ENCODE peak calls at places on chromosomes 11 and 22, in six cellular contexts. Z, M, J, V, E and G are unnamed samples.

GRCh38 chr22:48947636-48948035 is 880.0 kb downstream of the BRD1 start:
- DNase-seq in Z (no peak), M (no peak), J (no peak), V (no peak), E (no peak), G (no peak)

GRCh38 chr22:38462960-38463784 is 4.7 kb upstream of the KDELR3 start:
- DNase-seq in Z (peak), M (peak), J (peak), V (no peak), E (no peak), G (no peak)

GRCh38 chr11:117819096-117820040 is 5.2 kb downstream of the FXYD2 start:
- DNase-seq in Z (peak), M (peak), J (peak), V (peak), E (peak), G (peak)

GRCh38 chr22:29581799-29582198 is 886 bp upstream of the NIPSNAP1 start:
- DNase-seq in Z (no peak), M (no peak), J (peak), V (no peak), E (no peak), G (peak)

GRCh38 chr11:63966444-63966843 is 8.0 kb upstream of the COX8A start:
- DNase-seq in Z (no peak), M (no peak), J (no peak), V (no peak), E (no peak), G (no peak)

GRCh38 chr11:32531528-32531927 is 52.1 kb upstream of the EIF3M start:
- DNase-seq in Z (no peak), M (no peak), J (no peak), V (no peak), E (no peak), G (peak)

GRCh38 chr11:12131943-12132789 is 21.8 kb downstream of the MICAL2 start:
- DNase-seq in Z (no peak), M (no peak), J (no peak), V (no peak), E (no peak), G (no peak)

GRCh38 chr11:19428206-19429001 is 187.7 kb upstream of the E2F8 start:
- DNase-seq in Z (peak), M (no peak), J (peak), V (no peak), E (no peak), G (peak)

GRCh38 chr11:2664331-2664730 is 35.5 kb downstream of the KCNQ1OT1 start:
- DNase-seq in Z (no peak), M (no peak), J (no peak), V (no peak), E (no peak), G (no peak)

GRCh38 chr11:2277933-2278523 is 7.6 kb upstream of the ASCL2 start:
- DNase-seq in Z (no peak), M (no peak), J (peak), V (no peak), E (no peak), G (no peak)

GRCh38 chr11:82732734-82733443 is 775 bp downstream of the FAM181B start:
- DNase-seq in Z (peak), M (no peak), J (peak), V (no peak), E (no peak), G (no peak)

GRCh38 chr22:42169055-42169469 is 38.5 kb upstream of the CYP2D6 start:
- DNase-seq in Z (peak), M (peak), J (peak), V (peak), E (peak), G (peak)

GRCh38 chr11:71140206-71140919 is 112.0 kb downstream of the SHANK2 start:
- DNase-seq in Z (no peak), M (no peak), J (no peak), V (no peak), E (no peak), G (no peak)

GRCh38 chr22:27108425-27109114 is 451.2 kb downstream of the MIAT start:
- DNase-seq in Z (no peak), M (no peak), J (no peak), V (no peak), E (no peak), G (no peak)

GRCh38 chr22:20102203-20102780 is 13.6 kb upstream of the RANBP1 start:
- DNase-seq in Z (no peak), M (no peak), J (peak), V (no peak), E (no peak), G (no peak)

GRCh38 chr11:90500922-90501568 is 278.2 kb upstream of the CHORDC1 start:
- DNase-seq in Z (no peak), M (no peak), J (no peak), V (peak), E (no peak), G (no peak)

GRCh38 chr11:96622026-96622634 is 232.3 kb downstream of the JRKL start:
- DNase-seq in Z (no peak), M (no peak), J (no peak), V (no peak), E (no peak), G (no peak)

GRCh38 chr11:87463486-87464102 is 425.9 kb downstream of the TMEM135 start:
- DNase-seq in Z (peak), M (peak), J (peak), V (peak), E (peak), G (peak)

GRCh38 chr11:130999992-131000770 is 83.9 kb upstream of the SNX19 start:
- DNase-seq in Z (no peak), M (no peak), J (no peak), V (no peak), E (peak), G (peak)

GRCh38 chr22:17086301-17086700 is 1.5 kb downstream of the IL17RA start:
- DNase-seq in Z (no peak), M (no peak), J (no peak), V (no peak), E (no peak), G (no peak)

GRCh38 chr22:48137640-48138039 is 1375.2 kb downstream of the TBC1D22A start:
- DNase-seq in Z (no peak), M (no peak), J (no peak), V (no peak), E (no peak), G (no peak)

GRCh38 chr11:77473001-77473800 is 693 bp downstream of the PAK1 start:
- DNase-seq in Z (peak), M (no peak), J (peak), V (peak), E (no peak), G (peak)

GRCh38 chr11:79080506-79080905 is 360.3 kb downstream of the TENM4 start:
- DNase-seq in Z (no peak), M (no peak), J (no peak), V (no peak), E (no peak), G (no peak)

GRCh38 chr11:95068549-95068948 is 1.8 kb downstream of the SRSF8 start:
- DNase-seq in Z (peak), M (peak), J (peak), V (peak), E (peak), G (peak)

GRCh38 chr11:116838321-116839084 is 1.1 kb upstream of the APOA1 start:
- DNase-seq in Z (no peak), M (no peak), J (no peak), V (no peak), E (no peak), G (no peak)

GRCh38 chr11:70108250-70108649 is 30.1 kb downstream of the ANO1 start:
- DNase-seq in Z (no peak), M (no peak), J (no peak), V (no peak), E (no peak), G (no peak)

GRCh38 chr11:3095712-3096361 is 38.6 kb upstream of the CARS1 start:
- DNase-seq in Z (peak), M (no peak), J (no peak), V (no peak), E (no peak), G (peak)

GRCh38 chr11:128939591-128939990 is 3.1 kb downstream of the TP53AIP1 start:
- DNase-seq in Z (no peak), M (no peak), J (no peak), V (peak), E (no peak), G (no peak)

GRCh38 chr11:1460396-1460795 is 26.2 kb downstream of the MOB2 start:
- DNase-seq in Z (no peak), M (no peak), J (no peak), V (no peak), E (no peak), G (no peak)

GRCh38 chr22:19291580-19292261 is at the start of gene CLTCL1:
- DNase-seq in Z (peak), M (peak), J (peak), V (peak), E (peak), G (peak)

GRCh38 chr11:12785901-12786300 is 111.7 kb downstream of the TEAD1 start:
- DNase-seq in Z (no peak), M (no peak), J (no peak), V (no peak), E (no peak), G (no peak)

GRCh38 chr22:27990879-27991278 is 71.8 kb upstream of the PITPNB start:
- DNase-seq in Z (peak), M (peak), J (peak), V (no peak), E (peak), G (peak)

GRCh38 chr22:22070371-22070824 is 87.8 kb upstream of the TOP3B start:
- DNase-seq in Z (no peak), M (no peak), J (no peak), V (no peak), E (no peak), G (peak)

GRCh38 chr22:19843857-19844422 is 10.7 kb downstream of the GNB1L start:
- DNase-seq in Z (no peak), M (no peak), J (no peak), V (no peak), E (no peak), G (no peak)

GRCh38 chr22:28568099-28568498 is 111.5 kb downstream of the TTC28 start:
- DNase-seq in Z (no peak), M (no peak), J (no peak), V (no peak), E (no peak), G (no peak)

GRCh38 chr11:88313441-88313840 is 24.1 kb downstream of the CTSC start:
- DNase-seq in Z (no peak), M (no peak), J (no peak), V (no peak), E (no peak), G (no peak)

GRCh38 chr22:47779474-47779873 is 1017.0 kb downstream of the TBC1D22A start:
- DNase-seq in Z (peak), M (no peak), J (no peak), V (no peak), E (no peak), G (no peak)

GRCh38 chr11:126476977-126477376 is 121.5 kb downstream of the ST3GAL4 start:
- DNase-seq in Z (no peak), M (no peak), J (no peak), V (no peak), E (no peak), G (no peak)
- H3K4me2 ChIP-seq in Z (no peak), M (no peak), J (no peak), V (no peak), E (no peak), G (no peak)

GRCh38 chr11:65947133-65947532 is 1.9 kb downstream of the TSGA10IP start:
- DNase-seq in Z (no peak), M (no peak), J (peak), V (no peak), E (no peak), G (no peak)
- H2AFZ ChIP-seq in Z (no peak), M (no peak), J (no peak), V (no peak), E (no peak), G (no peak)

GRCh38 chr11:26720003-26720402 is 1.9 kb downstream of the SLC5A12 start:
- DNase-seq in Z (no peak), M (no peak), J (no peak), V (no peak), E (no peak), G (no peak)

GRCh38 chr11:26715133-26715532 is 6.7 kb downstream of the SLC5A12 start:
- DNase-seq in Z (no peak), M (no peak), J (no peak), V (no peak), E (no peak), G (no peak)

GRCh38 chr11:26721967-26722366 is at the start of gene SLC5A12:
- DNase-seq in Z (no peak), M (no peak), J (no peak), V (no peak), E (no peak), G (no peak)

GRCh38 chr11:26719289-26719688 is 2.6 kb downstream of the SLC5A12 start:
- DNase-seq in Z (peak), M (no peak), J (no peak), V (no peak), E (no peak), G (no peak)

DNA sequence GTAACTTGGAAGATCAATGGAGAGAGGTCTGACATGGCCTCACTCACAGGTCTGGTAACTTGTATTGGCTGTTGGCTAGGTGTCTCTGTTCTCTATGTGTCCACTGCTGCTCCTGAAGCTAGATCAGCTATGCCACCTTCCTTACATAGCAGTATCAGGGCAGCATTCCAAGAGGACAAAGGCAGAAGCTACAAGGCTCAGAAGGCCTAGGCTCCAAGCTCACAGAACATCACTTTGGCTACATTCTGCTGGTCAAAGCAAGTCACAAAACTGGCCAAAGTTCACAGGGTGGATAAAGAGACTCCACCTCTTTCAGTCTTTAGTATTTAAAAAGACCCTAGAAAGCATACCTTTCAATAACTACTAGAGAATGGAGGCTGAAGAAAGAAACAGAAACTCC is 4.1 kb downstream of the SLC5A12 start:
- DNase-seq in Z (no peak), M (no peak), J (no peak), V (no peak), E (no peak), G (no peak)
- TF ChIP-seq EZH2phosphoT487 in Z (no peak), M (no peak), J (no peak), V (no peak), E (no peak), G (no peak)

GRCh38 chr22:23537421-23537820 is 42.7 kb downstream of the IGLL1 start:
- DNase-seq in Z (no peak), M (no peak), J (no peak), V (no peak), E (no peak), G (no peak)

GRCh38 chr22:23538502-23538860 is 41.6 kb downstream of the IGLL1 start:
- DNase-seq in Z (no peak), M (no peak), J (no peak), V (no peak), E (no peak), G (no peak)

GRCh38 chr22:23539135-23539838 is 40.8 kb downstream of the IGLL1 start:
- DNase-seq in Z (peak), M (peak), J (peak), V (peak), E (peak), G (peak)

GRCh38 chr22:23534851-23535717 is 45.0 kb downstream of the IGLL1 start:
- DNase-seq in Z (no peak), M (no peak), J (no peak), V (no peak), E (no peak), G (no peak)

DNA sequence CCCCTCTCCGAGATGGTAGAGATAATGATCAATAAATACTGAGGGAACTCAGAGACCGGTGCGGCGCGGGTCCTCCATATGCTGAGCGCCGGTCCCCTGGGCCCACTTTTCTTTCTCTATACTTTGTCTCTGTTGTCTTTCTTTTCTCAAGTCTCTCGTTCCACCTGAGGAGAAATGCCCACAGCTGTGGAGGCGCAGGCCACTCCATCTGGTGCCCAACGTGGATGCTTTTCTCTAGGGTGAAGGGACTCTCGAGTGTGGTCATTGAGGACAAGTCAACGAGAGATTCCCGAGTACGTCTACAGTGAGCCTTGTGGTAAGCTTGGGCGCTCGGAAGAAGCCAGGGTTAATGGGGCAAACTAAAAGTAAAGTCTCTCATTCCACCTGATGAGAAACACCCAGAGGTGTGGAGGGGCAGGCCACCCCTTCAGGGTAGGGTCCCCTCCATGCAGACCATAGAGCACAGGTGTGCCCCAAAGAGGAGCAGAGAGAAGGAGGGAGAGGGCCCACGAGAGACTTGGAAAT is 43.2 kb downstream of the IGLL1 start:
- DNase-seq in Z (no peak), M (no peak), J (no peak), V (no peak), E (no peak), G (no peak)
- H3K4me2 ChIP-seq in Z (peak), M (peak), J (peak), V (no peak), E (no peak), G (no peak)

GRCh38 chr11:62687508-62688396 is 1.6 kb downstream of the LRRN4CL start:
- DNase-seq in Z (no peak), M (no peak), J (peak), V (no peak), E (no peak), G (no peak)

GRCh38 chr11:62694455-62695167 is 5.3 kb upstream of the LRRN4CL start:
- DNase-seq in Z (peak), M (peak), J (peak), V (peak), E (peak), G (peak)

GRCh38 chr11:62688481-62688880 is 849 bp downstream of the LRRN4CL start:
- DNase-seq in Z (no peak), M (no peak), J (no peak), V (no peak), E (no peak), G (no peak)

DNA sequence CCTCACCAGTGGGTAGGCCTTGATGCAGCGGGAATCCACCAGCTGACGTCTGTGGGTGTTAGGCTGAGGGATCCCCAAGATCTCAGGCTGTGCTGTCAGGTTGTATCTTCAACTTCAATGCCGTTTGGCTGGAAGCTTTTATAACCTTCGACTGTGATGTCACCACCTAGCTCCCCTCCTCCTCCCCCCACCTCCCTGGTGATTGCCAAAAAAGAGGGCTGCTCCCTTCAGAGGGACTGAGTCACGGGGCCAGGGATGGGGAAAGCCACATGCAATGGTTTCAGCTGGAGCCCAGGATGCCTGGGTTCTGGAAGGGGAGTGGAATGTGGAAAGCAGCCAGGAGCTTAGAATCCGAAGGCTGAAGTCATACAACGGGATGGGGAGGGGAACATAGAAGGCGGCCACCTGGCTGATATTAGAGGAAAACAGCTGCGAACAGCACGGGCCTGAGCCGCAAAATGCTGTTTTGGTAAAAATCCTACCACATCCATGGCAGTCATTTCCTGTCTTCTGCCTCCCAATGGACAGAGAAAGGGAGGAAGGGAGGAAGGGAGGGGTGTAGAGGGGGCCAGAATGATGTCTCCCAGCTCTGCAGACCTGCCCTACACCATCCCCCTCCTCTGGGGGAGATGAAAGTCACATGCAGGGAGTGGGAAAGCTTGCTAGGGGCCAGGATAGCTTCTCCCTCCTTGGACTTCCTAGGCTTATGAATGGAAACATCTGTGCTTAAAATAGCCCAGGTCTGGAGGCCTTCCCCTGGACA is at the start of gene LRRN4CL:
- DNase-seq in Z (no peak), M (no peak), J (no peak), V (no peak), E (no peak), G (no peak)
- H2AFZ ChIP-seq in Z (no peak), M (no peak), J (peak), V (no peak), E (no peak), G (no peak)

GRCh38 chr11:74714904-74715303 is 16.3 kb downstream of the CHRDL2 start:
- DNase-seq in Z (no peak), M (no peak), J (no peak), V (no peak), E (no peak), G (no peak)

GRCh38 chr11:74720596-74721478 is 10.4 kb downstream of the CHRDL2 start:
- DNase-seq in Z (no peak), M (no peak), J (peak), V (no peak), E (no peak), G (no peak)

GRCh38 chr11:74719011-74719410 is 12.2 kb downstream of the CHRDL2 start:
- DNase-seq in Z (no peak), M (no peak), J (no peak), V (no peak), E (no peak), G (no peak)

GRCh38 chr11:74713686-74714085 is 17.5 kb downstream of the CHRDL2 start:
- DNase-seq in Z (no peak), M (no peak), J (no peak), V (no peak), E (no peak), G (no peak)

DNA sequence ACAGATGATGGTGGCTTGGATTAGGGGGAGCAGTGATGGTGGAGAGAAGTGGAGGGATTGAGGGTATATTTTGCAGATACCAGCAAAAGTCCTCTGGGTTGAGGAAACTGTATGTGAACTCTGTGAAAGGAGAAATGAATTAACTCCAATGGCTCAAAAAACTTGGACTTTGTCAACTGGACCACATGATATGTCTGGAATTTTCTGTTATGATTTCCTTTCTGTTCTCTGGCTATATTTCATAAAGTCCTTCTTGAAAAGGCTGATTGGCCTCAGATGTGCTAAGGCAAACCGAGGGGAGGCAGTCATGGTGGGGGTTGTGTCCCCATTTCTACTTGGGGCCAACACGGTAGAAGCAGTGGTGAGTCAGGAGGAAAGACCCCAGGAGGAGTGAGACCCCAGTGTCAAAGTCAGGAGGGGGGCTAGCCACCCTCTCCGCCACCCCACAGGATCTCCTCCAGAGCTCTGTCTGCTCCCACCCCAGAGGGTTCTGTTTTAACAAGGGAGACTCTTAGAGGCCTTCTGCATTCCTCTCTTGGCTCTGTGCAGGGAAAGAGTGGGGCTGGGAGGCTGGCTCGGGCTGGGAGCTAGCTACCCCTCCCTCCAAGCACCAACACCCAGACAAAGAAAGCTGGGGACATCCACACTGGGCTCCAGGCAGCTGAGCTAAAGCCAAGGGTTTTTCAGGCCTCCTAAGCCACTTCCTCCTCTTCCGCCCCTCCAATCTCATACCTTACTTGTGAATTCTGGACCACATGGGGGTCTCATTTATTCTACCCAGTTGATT is 13.8 kb downstream of the CHRDL2 start:
- DNase-seq in Z (peak), M (no peak), J (no peak), V (no peak), E (no peak), G (no peak)
- TF ChIP-seq EZH2phosphoT487 in Z (no peak), M (no peak), J (no peak), V (no peak), E (no peak), G (no peak)